ENCODE peak calls at places on chromosome 21, in five cellular contexts. S is MM.1S, F is GM23248, I is neural progenitor cell, G is hepatocyte. W is an unnamed sample.

GRCh38 chr21:33355996-33356395 is 31.2 kb downstream of the IFNAR1 start:
- DNase-seq in S (no peak), G (no peak), I (no peak), F (no peak), W (no peak)

GRCh38 chr21:25396135-25396711 is 211.1 kb downstream of the MRPL39 start:
- DNase-seq in G (no peak), S (no peak), I (no peak), F (no peak), W (no peak)

GRCh38 chr21:31119199-31119598 is 80.9 kb upstream of the KRTAP19-8 start:
- DNase-seq in I (no peak), G (no peak), S (no peak), F (no peak), W (no peak)

GRCh38 chr21:42769820-42770716 is 109.3 kb downstream of the WDR4 start:
- DNase-seq in F (no peak), I (no peak), S (no peak), G (no peak), W (no peak)

GRCh38 chr21:31597683-31598082 is 61.8 kb upstream of the SOD1 start:
- DNase-seq in I (no peak), S (no peak), F (no peak), G (no peak), W (no peak)

GRCh38 chr21:37241426-37241825 is 25.7 kb downstream of the VPS26C start:
- DNase-seq in F (no peak), I (no peak), S (no peak), G (no peak), W (no peak)

GRCh38 chr21:37166733-37167132 is 93.7 kb downstream of the TTC3 start:
- DNase-seq in F (no peak), I (peak; percentile 26), S (peak; percentile 58), G (peak; percentile 7), W (no peak)

GRCh38 chr21:37364722-37365121 is 1.9 kb upstream of the DYRK1A start:
- DNase-seq in S (no peak), F (no peak), G (no peak), I (no peak), W (no peak)

GRCh38 chr21:25963186-25963585 is 207.4 kb downstream of the APP start:
- DNase-seq in S (no peak), G (no peak), I (no peak), F (peak; percentile 19), W (peak; percentile 77)

GRCh38 chr21:14977814-14978213 is 87.0 kb downstream of the NRIP1 start:
- DNase-seq in F (no peak), S (no peak), G (no peak), I (no peak), W (no peak)

GRCh38 chr21:26028183-26028582 is 142.4 kb downstream of the APP start:
- DNase-seq in I (no peak), G (no peak), S (no peak), F (no peak), W (peak; percentile 38)

GRCh38 chr21:37062592-37062933 is 10.3 kb downstream of the PIGP start:
- DNase-seq in S (no peak), I (no peak), F (no peak), G (no peak), W (no peak)

GRCh38 chr21:46634966-46635323 is 529 bp upstream of the PRMT2 start:
- DNase-seq in S (peak; percentile 67), F (peak; percentile 92), I (peak; percentile 86), G (peak; percentile 89), W (peak; percentile 87)

DNA sequence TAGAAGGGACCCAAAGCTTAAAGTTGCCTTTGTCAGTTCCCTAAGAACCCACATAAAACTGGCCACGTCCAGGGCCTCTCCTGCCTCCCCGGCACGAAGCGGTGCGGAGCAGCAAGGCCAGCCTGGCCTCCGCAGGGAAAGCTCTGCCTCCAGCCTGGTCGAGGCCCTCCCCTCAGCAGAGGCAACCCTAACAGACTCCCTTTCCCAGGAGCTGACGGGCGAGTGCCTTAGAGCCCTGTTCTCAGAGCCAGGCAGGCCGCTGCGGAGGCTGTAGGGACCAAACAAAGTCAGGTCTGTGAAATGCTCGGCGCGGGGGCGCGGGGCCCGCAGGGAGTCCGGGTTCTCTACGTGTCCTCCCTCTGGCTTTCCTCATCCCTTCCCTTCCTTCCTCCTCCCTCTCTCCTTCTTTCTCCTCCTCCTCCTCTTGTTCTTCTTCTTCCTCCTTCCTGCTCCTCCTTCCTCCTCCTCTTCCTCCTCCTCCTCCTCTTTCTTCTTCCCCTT is 40.7 kb downstream of the RIPK4 start:
- DNase-seq in S (no peak), G (no peak), F (no peak), I (peak; percentile 44), W (no peak)
- TF ChIP-seq EZH2 in S (no peak), G (no peak), F (no peak), I (no peak), W (no peak)

GRCh38 chr21:45011911-45012660 is 62.3 kb upstream of the ADARB1 start:
- DNase-seq in S (no peak), G (peak; percentile 93), I (peak; percentile 89), F (peak; percentile 94), W (peak; percentile 77)

GRCh38 chr21:45011426-45011825 is 63.0 kb upstream of the ADARB1 start:
- DNase-seq in F (no peak), G (no peak), I (no peak), S (no peak), W (no peak)

GRCh38 chr21:45010096-45010495 is 64.3 kb upstream of the ADARB1 start:
- DNase-seq in F (peak; percentile 26), G (no peak), I (no peak), S (no peak), W (no peak)

GRCh38 chr21:45010860-45011259 is 63.5 kb upstream of the ADARB1 start:
- DNase-seq in I (no peak), G (no peak), S (no peak), F (no peak), W (no peak)

DNA sequence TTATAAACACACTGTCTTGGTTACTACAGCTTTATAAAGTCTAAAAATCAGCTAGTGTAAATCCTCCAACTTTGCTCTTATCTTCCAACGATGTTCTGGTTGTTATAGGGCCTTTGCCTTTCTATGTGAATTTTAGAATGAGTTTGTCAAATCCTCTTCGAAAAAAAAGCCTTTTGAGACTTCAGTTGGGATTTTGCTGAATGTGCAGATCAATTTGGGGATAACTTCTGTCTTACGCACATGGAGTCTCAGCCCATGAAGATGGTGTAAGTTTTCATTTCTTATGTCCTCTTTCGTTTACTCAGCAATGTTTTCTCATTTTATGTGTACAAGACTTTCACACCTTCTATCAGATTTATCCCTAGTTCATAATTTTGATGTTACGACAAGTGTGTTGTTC is 64.8 kb upstream of the ADARB1 start:
- DNase-seq in G (no peak), I (no peak), F (no peak), S (no peak), W (no peak)
- TF ChIP-seq EZH2 in G (no peak), I (no peak), F (no peak), S (no peak), W (no peak)

DNA sequence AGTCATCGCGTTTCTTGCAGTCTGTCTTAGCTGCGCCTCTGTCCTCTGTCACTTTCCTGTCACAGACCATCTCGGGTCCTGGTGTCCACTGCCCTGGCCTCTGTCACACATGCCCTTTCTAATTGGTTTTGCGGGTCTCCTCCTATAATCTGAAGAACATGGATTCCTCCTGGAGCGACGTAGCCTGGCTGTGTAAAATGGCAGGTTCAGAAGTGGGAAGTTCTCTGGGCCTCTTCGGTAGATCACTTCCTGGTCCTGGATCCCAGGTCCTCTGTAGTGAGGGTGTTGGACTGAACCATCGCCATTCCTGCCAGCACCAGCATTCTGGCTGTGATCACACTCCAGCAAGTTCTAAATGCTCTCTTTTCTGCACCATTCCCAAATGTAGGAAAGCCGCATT is 857 bp downstream of the FAM3B start:
- DNase-seq in F (no peak), G (no peak), S (no peak), I (no peak), W (no peak)
- TF ChIP-seq EZH2 in F (no peak), G (no peak), S (no peak), I (no peak), W (no peak)

GRCh38 chr21:18244721-18245486 is at the start of gene CHODL:
- DNase-seq in S (no peak), F (no peak), I (peak; percentile 49), G (peak; percentile 27), W (peak; percentile 5)
- TF ChIP-seq EZH2 in S (no peak), F (no peak), I (peak; percentile 75), G (peak; percentile 64), W (no peak)